ENCODE peak calls at places on chromosomes 2 and 18, in ten cellular contexts. S is endothelial cell of umbilical vein, J is prostate gland, C is tibial nerve, H is HCT116, L is breast epithelium, X is stomach, Q is sigmoid colon, G is esophagus squamous epithelium, F is spleen. W is an unnamed sample.

GRCh38 chr2:128413718-128414341 is 95.2 kb upstream of the HS6ST1 start:
- DNase-seq in S (no peak), J (no peak), C (no peak), H (no peak), L (no peak), X (no peak), Q (no peak), G (no peak), F (peak; percentile 20), W (no peak)

GRCh38 chr2:198913394-198914152 is 544.2 kb downstream of the SATB2 start:
- DNase-seq in S (no peak), J (no peak), C (no peak), H (no peak), L (no peak), X (no peak), Q (no peak), G (no peak), F (no peak), W (no peak)

GRCh38 chr2:30979822-30980245 is 158.4 kb downstream of the GALNT14 start:
- DNase-seq in S (no peak), J (peak; percentile 17), C (no peak), H (peak; percentile 0), L (no peak), X (no peak), Q (peak; percentile 71), G (no peak), F (no peak), W (peak; percentile 28)

GRCh38 chr2:190344275-190344827 is 962 bp downstream of the INPP1 start:
- DNase-seq in S (peak; percentile 54), J (peak; percentile 60), C (peak; percentile 38), H (no peak), L (no peak), X (peak; percentile 48), Q (peak; percentile 72), G (no peak), F (no peak), W (peak; percentile 41)

GRCh38 chr2:191226196-191226595 is 19.0 kb upstream of the MYO1B start:
- DNase-seq in S (no peak), J (no peak), C (no peak), H (no peak), L (no peak), X (no peak), Q (no peak), G (no peak), F (no peak), W (no peak)

GRCh38 chr2:189393440-189394111 is 47.7 kb upstream of the WDR75 start:
- DNase-seq in S (peak; percentile 51), J (no peak), C (no peak), H (peak; percentile 87), L (no peak), X (no peak), Q (no peak), G (no peak), F (no peak), W (no peak)

GRCh38 chr2:15177103-15177502 is 384.0 kb downstream of the NBAS start:
- DNase-seq in S (no peak), J (no peak), C (no peak), H (peak; percentile 83), L (no peak), X (no peak), Q (no peak), G (no peak), F (no peak), W (no peak)

GRCh38 chr2:212227755-212228154 is 310.8 kb downstream of the ERBB4 start:
- DNase-seq in S (peak; percentile 59), J (peak; percentile 76), C (no peak), H (peak; percentile 52), L (no peak), X (peak; percentile 58), Q (no peak), G (no peak), F (no peak), W (no peak)

GRCh38 chr2:46914578-46915230 is 902 bp downstream of the MCFD2 start:
- DNase-seq in S (peak; percentile 38), J (no peak), C (no peak), H (no peak), L (no peak), X (no peak), Q (no peak), G (no peak), F (no peak), W (no peak)

GRCh38 chr18:26652501-26652900 is 104.1 kb upstream of the KCTD1 start:
- DNase-seq in S (no peak), J (no peak), C (no peak), H (no peak), L (no peak), X (no peak), Q (no peak), G (no peak), F (no peak), W (no peak)

GRCh38 chr2:127049927-127050802 is 56.8 kb downstream of the BIN1 start:
- DNase-seq in S (peak; percentile 34), J (no peak), C (no peak), H (no peak), L (peak; percentile 57), X (peak; percentile 62), Q (peak; percentile 78), G (no peak), F (peak; percentile 89), W (peak; percentile 59)

GRCh38 chr18:78156466-78156865 is 823.2 kb upstream of the SALL3 start:
- DNase-seq in S (no peak), J (no peak), C (no peak), H (no peak), L (no peak), X (no peak), Q (no peak), G (no peak), F (no peak), W (no peak)

GRCh38 chr18:22558945-22559385 is 141.2 kb upstream of the CTAGE1 start:
- DNase-seq in S (peak; percentile 91), J (peak; percentile 14), C (no peak), H (no peak), L (peak; percentile 52), X (peak; percentile 47), Q (peak; percentile 66), G (no peak), F (peak; percentile 77), W (peak; percentile 75)

GRCh38 chr18:3115430-3116025 is 102.6 kb upstream of the LPIN2 start:
- DNase-seq in S (no peak), J (no peak), C (no peak), H (no peak), L (no peak), X (no peak), Q (no peak), G (no peak), F (no peak), W (no peak)
- TF ChIP-seq CTCF in S (no peak), J (no peak), C (no peak), H (no peak), L (no peak), X (no peak), Q (no peak), G (no peak), F (no peak), W (no peak)

GRCh38 chr18:57630759-57631660 is 9.4 kb upstream of the NARS1 start:
- DNase-seq in S (no peak), J (no peak), C (no peak), H (no peak), L (no peak), X (no peak), Q (no peak), G (no peak), F (no peak), W (no peak)

GRCh38 chr18:57631697-57632096 is 10.1 kb upstream of the NARS1 start:
- DNase-seq in S (peak; percentile 36), J (no peak), C (no peak), H (no peak), L (no peak), X (no peak), Q (no peak), G (no peak), F (no peak), W (no peak)

GRCh38 chr18:57629399-57629798 is 7.8 kb upstream of the NARS1 start:
- DNase-seq in S (no peak), J (no peak), C (no peak), H (no peak), L (no peak), X (no peak), Q (no peak), G (no peak), F (no peak), W (no peak)

GRCh38 chr18:57627488-57627887 is 5.9 kb upstream of the NARS1 start:
- DNase-seq in S (peak; percentile 31), J (no peak), C (no peak), H (no peak), L (no peak), X (no peak), Q (no peak), G (no peak), F (no peak), W (no peak)

GRCh38 chr18:57630002-57630758 is 8.5 kb upstream of the NARS1 start:
- DNase-seq in S (peak; percentile 94), J (peak; percentile 98), C (peak; percentile 98), H (peak; percentile 89), L (peak; percentile 98), X (peak; percentile 98), Q (peak; percentile 99), G (peak; percentile 92), F (peak; percentile 99), W (peak; percentile 97)
- TF ChIP-seq POLR2A in S (peak; percentile 37), J (no peak), C (no peak), H (peak; percentile 63), L (no peak), X (no peak), Q (no peak), G (no peak), F (no peak), W (peak; percentile 23)

GRCh38 chr2:69945447-69945846 is 16.0 kb downstream of the ASPRV1 start:
- DNase-seq in S (no peak), J (no peak), C (no peak), H (no peak), L (no peak), X (peak; percentile 42), Q (no peak), G (no peak), F (peak; percentile 89), W (no peak)
- H3K36me3 ChIP-seq in S (no peaks in the 10 kb centered on the region), J (no peaks in the 10 kb centered on the region), C (no peaks in the 10 kb centered on the region), H (no peaks in the 10 kb centered on the region), L (no peaks in the 10 kb centered on the region), X (peaks cover 38% of the 10 kb centered on the region), Q (no peaks in the 10 kb centered on the region), G (no peaks in the 10 kb centered on the region), F (peaks cover 17% of the 10 kb centered on the region), W (no peaks in the 10 kb centered on the region)

GRCh38 chr2:149606251-149606811 is 18.8 kb upstream of the MMADHC start:
- DNase-seq in S (no peak), J (no peak), C (no peak), H (no peak), L (no peak), X (no peak), Q (no peak), G (no peak), F (no peak), W (no peak)

GRCh38 chr2:149612122-149612521 is 24.5 kb upstream of the MMADHC start:
- DNase-seq in S (no peak), J (peak; percentile 12), C (no peak), H (no peak), L (no peak), X (peak; percentile 27), Q (no peak), G (no peak), F (no peak), W (no peak)

GRCh38 chr2:149613712-149614111 is 26.1 kb upstream of the MMADHC start:
- DNase-seq in S (no peak), J (no peak), C (no peak), H (no peak), L (no peak), X (no peak), Q (no peak), G (no peak), F (no peak), W (no peak)

GRCh38 chr2:149617057-149617456 is 29.5 kb upstream of the MMADHC start:
- DNase-seq in S (peak; percentile 16), J (no peak), C (no peak), H (no peak), L (no peak), X (no peak), Q (no peak), G (no peak), F (no peak), W (no peak)

GRCh38 chr2:149611100-149611820 is 23.7 kb upstream of the MMADHC start:
- DNase-seq in S (no peak), J (no peak), C (no peak), H (no peak), L (no peak), X (no peak), Q (no peak), G (no peak), F (no peak), W (no peak)
- TF ChIP-seq CTCF in S (no peak), J (no peak), C (no peak), H (peak; percentile 20), L (no peak), X (no peak), Q (no peak), G (peak; percentile 19), F (no peak), W (no peak)